ENCODE peak calls at places on chromosomes 11 and 22, in ten cellular contexts. X is lower leg skin, J is AG04450, P is GM10248, Q is IMR-90, I is cardiac muscle cell, D is endodermal cell, L is progenitor cell of endocrine pancreas, R is tibial artery, Z is heart left ventricle. O is an unnamed sample.

GRCh38 chr22:36433318-36434231 is 45.8 kb upstream of the MYH9 start:
- DNase-seq in Q (no peak), L (no peak), X (no peak), R (no peak), P (no peak), D (peak; percentile 64), J (no peak), Z (no peak), I (no peak), O (no peak)

GRCh38 chr11:64299847-64300648 is at the start of gene CATSPERZ:
- DNase-seq in D (peak; percentile 74), R (no peak), I (no peak), X (no peak), Z (no peak), Q (no peak), J (no peak), P (no peak), L (no peak), O (no peak)

GRCh38 chr11:23023319-23023718 is 163.0 kb upstream of the CCDC179 start:
- DNase-seq in Q (peak; percentile 2), X (no peak), J (no peak), P (no peak), L (no peak), D (no peak), I (no peak), R (no peak), Z (no peak), O (no peak)

GRCh38 chr11:19890308-19890707 is 177.7 kb downstream of the NAV2 start:
- DNase-seq in J (peak; percentile 60), I (no peak), D (no peak), P (no peak), Q (peak; percentile 88), Z (no peak), R (no peak), X (no peak), L (no peak), O (no peak)

GRCh38 chr11:100778386-100778785 is 91.3 kb downstream of the ARHGAP42 start:
- DNase-seq in Q (no peak), D (no peak), R (no peak), P (no peak), I (no peak), Z (no peak), L (no peak), J (no peak), X (no peak), O (no peak)

GRCh38 chr11:82865841-82866240 is 34.4 kb downstream of the PRCP start:
- DNase-seq in X (no peak), Z (no peak), I (no peak), P (no peak), L (no peak), Q (peak; percentile 31), R (no peak), J (no peak), D (no peak), O (no peak)

GRCh38 chr11:76810151-76810853 is 27.1 kb downstream of the TSKU start:
- DNase-seq in P (peak; percentile 41), D (peak; percentile 32), I (no peak), L (no peak), Q (no peak), J (no peak), R (no peak), X (no peak), Z (no peak), O (peak; percentile 57)

GRCh38 chr11:80320765-80321164 is 879.9 kb upstream of the TENM4 start:
- DNase-seq in R (no peak), X (no peak), Q (no peak), Z (no peak), I (no peak), L (no peak), J (no peak), P (no peak), D (peak; percentile 47), O (no peak)

GRCh38 chr11:93568726-93569125 is 25.5 kb upstream of the SMCO4 start:
- DNase-seq in D (no peak), J (no peak), Z (no peak), Q (no peak), X (no peak), L (no peak), P (no peak), R (no peak), I (no peak), O (no peak)

GRCh38 chr11:114099392-114100178 is 40.1 kb downstream of the ZBTB16 start:
- DNase-seq in L (no peak), I (no peak), Z (no peak), D (no peak), R (no peak), J (no peak), Q (no peak), X (no peak), P (no peak), O (no peak)

GRCh38 chr22:49564054-49564453 is 263.6 kb downstream of the BRD1 start:
- DNase-seq in Z (no peak), J (no peak), X (no peak), D (peak; percentile 12), L (no peak), Q (no peak), I (no peak), R (no peak), P (no peak), O (peak; percentile 3)

GRCh38 chr11:39772525-39773137 is 1686.8 kb downstream of the LRRC4C start:
- DNase-seq in R (no peak), I (no peak), P (no peak), L (no peak), Z (no peak), J (no peak), D (no peak), X (no peak), Q (no peak), O (no peak)

GRCh38 chr11:69008774-69009440 is 4.1 kb downstream of the MRGPRF start:
- DNase-seq in L (no peak), I (no peak), Z (peak; percentile 76), P (no peak), X (peak; percentile 81), J (peak; percentile 91), R (peak; percentile 92), D (peak; percentile 62), Q (peak; percentile 99), O (peak; percentile 93)

DNA sequence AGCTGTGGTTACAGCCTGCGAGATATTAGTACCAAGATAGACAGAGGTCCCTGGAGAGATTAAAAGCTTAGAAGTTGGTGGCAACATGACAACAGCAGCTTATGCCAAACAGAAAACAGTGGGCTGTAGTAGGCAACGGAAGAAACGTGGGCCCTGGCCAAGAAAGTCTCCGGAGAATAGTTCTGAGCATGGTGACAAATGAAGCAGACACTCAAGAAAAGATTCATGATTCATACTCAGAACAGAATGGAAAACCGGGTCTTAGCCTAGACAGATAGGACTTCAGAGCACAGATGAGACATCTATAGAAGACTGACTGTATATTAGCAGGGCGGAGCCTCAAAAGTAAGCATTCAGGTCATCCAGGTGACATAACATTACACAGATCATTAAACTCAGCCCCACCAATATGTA is 727.4 kb downstream of the ETS1 start:
- DNase-seq in L (no peak), R (no peak), D (no peak), I (no peak), Z (no peak), Q (no peak), J (no peak), X (no peak), P (no peak), O (no peak)
- TF ChIP-seq CTCF in L (no peak), R (no peak), D (no peak), I (no peak), Z (no peak), Q (no peak), J (no peak), X (no peak), P (no peak), O (no peak)

DNA sequence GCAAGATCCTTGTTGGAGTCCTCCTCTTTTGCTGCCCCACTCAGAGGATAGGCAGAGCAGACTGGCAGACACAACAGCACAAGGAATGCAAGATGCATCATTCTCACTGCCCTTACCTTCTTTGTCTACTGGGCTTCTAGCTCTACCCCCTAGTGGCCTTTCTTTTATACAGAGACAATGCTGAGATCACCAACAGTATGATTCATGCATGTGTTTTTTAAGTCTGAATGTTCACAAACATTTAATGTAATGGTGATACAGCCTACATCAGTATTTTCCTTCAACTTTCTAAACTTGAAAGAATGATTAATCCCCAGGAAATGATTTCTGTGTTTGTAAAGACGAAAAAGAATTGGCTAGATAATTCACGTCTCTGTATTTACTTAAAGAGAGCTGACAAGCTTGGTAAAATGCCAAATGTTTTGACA is at the start of gene MMP10:
- DNase-seq in X (no peak), Z (no peak), P (no peak), Q (peak; percentile 74), L (no peak), J (peak; percentile 23), I (peak; percentile 19), D (peak; percentile 73), R (no peak), O (peak; percentile 60)
- TF ChIP-seq CTCF in X (no peak), Z (no peak), P (peak; percentile 14), Q (peak; percentile 55), L (peak; percentile 54), J (peak; percentile 75), I (peak; percentile 62), D (peak; percentile 79), R (no peak), O (peak; percentile 75)

DNA sequence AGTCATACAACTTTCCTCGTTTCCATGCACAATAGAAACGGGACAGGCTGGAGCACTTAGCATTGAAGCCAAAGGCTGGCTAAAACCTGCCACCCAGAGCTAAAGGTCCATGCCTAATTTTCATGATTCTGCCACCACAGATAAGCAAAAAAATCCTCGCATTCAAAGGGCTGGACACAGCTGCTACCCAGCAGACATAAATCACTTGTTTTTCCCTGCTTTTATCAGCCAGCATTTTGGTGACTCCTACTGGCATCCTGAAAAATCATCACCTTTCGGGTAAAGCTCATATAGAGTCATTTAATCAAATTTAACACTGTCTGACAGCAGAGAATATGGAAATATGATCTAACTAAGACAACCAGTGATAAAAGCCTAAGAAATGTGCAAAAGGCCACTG is 37.9 kb downstream of the ALG9 start:
- DNase-seq in D (no peak), Z (no peak), X (no peak), Q (no peak), I (no peak), P (no peak), L (no peak), R (no peak), J (no peak), O (no peak)
- TF ChIP-seq CTCF in D (peak; percentile 52), Z (peak; percentile 10), X (no peak), Q (no peak), I (no peak), P (no peak), L (no peak), R (no peak), J (no peak), O (peak; percentile 24)

DNA sequence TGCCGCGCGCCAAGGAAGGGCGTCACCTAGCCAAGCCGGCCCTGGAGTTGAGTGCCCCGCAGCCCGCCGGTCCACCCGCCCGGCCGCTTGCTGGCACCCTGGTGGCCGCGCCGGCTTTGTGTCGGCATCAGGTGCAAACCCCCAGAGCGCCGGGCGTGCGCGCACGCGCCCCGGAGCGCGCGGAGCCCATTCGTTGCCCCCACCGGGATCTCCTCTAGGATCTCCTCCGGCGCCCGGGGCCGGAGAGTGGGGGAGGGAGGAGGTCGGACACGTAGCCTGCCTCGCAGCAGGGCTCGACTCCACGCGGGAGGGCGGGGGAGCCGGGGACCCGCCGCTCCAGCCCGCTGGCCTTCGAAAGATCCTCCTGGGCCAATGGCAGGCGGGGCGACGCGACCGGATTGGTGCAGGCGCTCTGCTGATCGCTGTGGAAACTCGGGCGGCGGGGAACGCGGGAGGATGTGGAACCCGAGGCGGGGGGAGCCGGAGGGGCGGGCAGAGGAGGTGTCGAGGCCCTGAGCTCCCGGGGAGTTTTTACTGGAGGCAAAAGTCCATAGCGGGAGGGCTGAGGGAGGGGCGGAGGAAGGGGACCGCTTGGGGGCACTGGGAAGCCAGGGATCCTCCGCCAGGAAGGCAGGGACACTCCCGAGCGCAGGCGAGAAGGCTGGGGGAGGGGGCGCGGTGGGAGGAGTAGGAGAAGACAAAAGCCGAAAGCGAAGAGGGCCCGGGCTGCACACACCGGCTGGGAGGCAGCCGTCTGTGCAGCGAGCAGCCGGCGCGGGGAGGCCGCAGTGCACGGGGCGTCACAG is at the start of gene FADS2:
- DNase-seq in I (peak; percentile 94), X (peak; percentile 76), D (peak; percentile 98), P (peak; percentile 93), Z (peak; percentile 96), R (peak; percentile 94), L (peak; percentile 82), J (peak; percentile 80), Q (peak; percentile 89), O (peak; percentile 75)
- TF ChIP-seq CTCF in I (no peak), X (no peak), D (peak; percentile 41), P (no peak), Z (no peak), R (peak; percentile 40), L (peak; percentile 48), J (peak; percentile 3), Q (no peak), O (no peak)

O was measured in Caco-2.